ENCODE peak calls at places on chromosomes 6 and 20, in four cellular contexts. G, Y, S and H are unnamed samples.
A peak's percentile ranks its signal among the peaks of the same experiment; 100 is the strongest.

GRCh38 chr6:3646616-3647362 is 104.7 kb downstream of the PXDC1 start:
- DNase-seq in G (no peak), Y (no peak), S (no peak), H (no peak)

GRCh38 chr6:113629940-113630339 is 227.2 kb upstream of the MARCKS start:
- DNase-seq in G (no peak), Y (no peak), S (no peak), H (no peak)

GRCh38 chr6:21536280-21536766 is 57.2 kb upstream of the SOX4 start:
- DNase-seq in G (no peak), Y (no peak), S (no peak), H (peak; percentile 25)

GRCh38 chr6:72422126-72422680 is 199.7 kb upstream of the KCNQ5 start:
- DNase-seq in G (peak; percentile 53), Y (no peak), S (no peak), H (peak; percentile 1)

GRCh38 chr20:56631318-56631989 is 2.3 kb downstream of the TFAP2C start:
- DNase-seq in G (no peak), Y (no peak), S (no peak), H (peak; percentile 30)

GRCh38 chr6:134288538-134289203 is 29.2 kb downstream of the SGK1 start:
- DNase-seq in G (peak; percentile 94), Y (no peak), S (no peak), H (no peak)

GRCh38 chr6:8108031-8108660 is 5.8 kb upstream of the EEF1E1 start:
- DNase-seq in G (peak; percentile 99), Y (no peak), S (no peak), H (peak; percentile 15)

GRCh38 chr6:89044988-89045387 is 35.6 kb upstream of the PNRC1 start:
- DNase-seq in G (no peak), Y (no peak), S (no peak), H (peak; percentile 28)

GRCh38 chr6:73027691-73028090 is 197.6 kb downstream of the KHDC1L start:
- DNase-seq in G (no peak), Y (no peak), S (no peak), H (no peak)

GRCh38 chr20:47980336-47981177 is 195.3 kb upstream of the SULF2 start:
- DNase-seq in G (no peak), Y (no peak), S (no peak), H (no peak)

GRCh38 chr6:25703005-25703404 is 51.0 kb downstream of the SCGN start:
- DNase-seq in G (no peak), Y (no peak), S (no peak), H (no peak)

GRCh38 chr6:27752038-27752885 is 159.9 kb downstream of the OR2B2 start:
- DNase-seq in G (peak; percentile 76), Y (no peak), S (peak; percentile 67), H (peak; percentile 90)

GRCh38 chr6:24882835-24883555 is 52.8 kb downstream of the RIPOR2 start:
- DNase-seq in G (no peak), Y (no peak), S (no peak), H (no peak)

GRCh38 chr20:48574383-48574782 is 253.4 kb downstream of the PREX1 start:
- DNase-seq in G (no peak), Y (no peak), S (peak; percentile 70), H (peak; percentile 84)

GRCh38 chr20:31857861-31858835 is 12.2 kb downstream of the DUSP15 start:
- DNase-seq in G (no peak), Y (no peak), S (no peak), H (no peak)

GRCh38 chr6:11089695-11090094 is 3.9 kb upstream of the SMIM13 start:
- DNase-seq in G (no peak), Y (no peak), S (no peak), H (no peak)

GRCh38 chr6:11080296-11080695 is 13.3 kb upstream of the SMIM13 start:
- DNase-seq in G (no peak), Y (no peak), S (no peak), H (no peak)

GRCh38 chr6:11083956-11084355 is 9.7 kb upstream of the SMIM13 start:
- DNase-seq in G (no peak), Y (no peak), S (no peak), H (no peak)

GRCh38 chr6:11083491-11083890 is 10.1 kb upstream of the SMIM13 start:
- DNase-seq in G (peak; percentile 89), Y (no peak), S (no peak), H (no peak)

DNA sequence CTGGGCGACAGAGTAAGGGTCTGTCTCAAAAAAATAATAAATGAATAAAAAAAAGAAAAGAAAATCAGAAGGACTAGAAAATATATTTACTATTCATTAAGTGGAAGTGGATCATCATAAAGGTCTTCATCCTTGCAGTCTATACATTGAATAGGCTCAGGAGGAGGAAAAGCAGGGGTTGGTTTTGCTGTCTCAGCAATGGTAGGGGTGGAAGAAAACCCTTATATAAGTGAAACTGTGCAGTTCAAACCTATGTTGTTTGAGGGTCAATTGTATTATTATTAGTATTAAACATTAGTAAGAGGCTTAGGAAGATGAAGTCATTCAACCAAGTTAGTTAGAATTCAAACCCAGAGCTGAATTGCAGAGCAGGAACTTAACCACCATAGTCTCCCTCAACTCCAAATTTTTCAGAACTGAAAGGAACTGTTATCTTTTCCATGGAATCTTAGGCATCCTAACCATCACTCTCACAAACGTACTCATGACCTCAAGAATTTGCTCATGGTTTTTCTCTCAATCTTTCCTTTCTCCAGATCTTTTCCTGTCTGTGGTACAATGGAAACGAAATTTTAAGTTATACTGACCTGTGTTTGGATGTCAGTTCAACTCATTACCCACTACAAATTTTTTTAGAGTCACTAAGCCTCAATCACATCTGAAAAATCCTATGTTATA is 7.7 kb upstream of the SMIM13 start:
- DNase-seq in G (peak; percentile 79), Y (no peak), S (no peak), H (peak; percentile 31)
- H2BK5ac ChIP-seq in G (peak overlapping the region; percentile 77), Y (no peak overlapping the region), S (no peak overlapping the region), H (no peak overlapping the region)

GRCh38 chr6:159062965-159063364 is 18.2 kb upstream of the TAGAP start:
- DNase-seq in G (no peak), Y (no peak), S (no peak), H (no peak)

GRCh38 chr6:159061146-159061545 is 16.4 kb upstream of the TAGAP start:
- DNase-seq in G (no peak), Y (no peak), S (no peak), H (no peak)

GRCh38 chr6:159063549-159063948 is 18.8 kb upstream of the TAGAP start:
- DNase-seq in G (no peak), Y (no peak), S (no peak), H (no peak)

GRCh38 chr6:159061805-159062563 is 17.2 kb upstream of the TAGAP start:
- DNase-seq in G (no peak), Y (no peak), S (no peak), H (no peak)

DNA sequence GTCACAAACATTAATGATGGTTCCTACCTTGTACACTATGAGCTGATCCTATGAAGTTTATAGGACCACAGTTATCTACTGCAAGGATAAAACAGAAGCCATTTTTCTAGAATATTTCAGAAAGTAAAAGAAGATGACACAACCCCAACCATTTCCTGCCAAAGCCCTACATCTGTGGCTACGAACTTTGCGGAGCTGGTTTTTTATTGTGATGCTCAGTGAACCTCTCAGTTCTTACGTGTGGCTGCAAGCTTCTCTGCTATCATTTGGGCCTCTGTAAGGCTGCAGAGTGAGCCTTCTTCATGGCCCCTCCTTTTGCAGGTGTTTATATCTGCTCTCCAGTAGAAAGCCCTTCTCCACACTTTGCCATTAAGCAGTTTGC is 17.8 kb upstream of the TAGAP start:
- DNase-seq in G (no peak), Y (no peak), S (no peak), H (no peak)
- H3K56ac ChIP-seq in G (no peak overlapping the region), Y (no peak overlapping the region), S (no peak overlapping the region), H (no peak overlapping the region)

DNA sequence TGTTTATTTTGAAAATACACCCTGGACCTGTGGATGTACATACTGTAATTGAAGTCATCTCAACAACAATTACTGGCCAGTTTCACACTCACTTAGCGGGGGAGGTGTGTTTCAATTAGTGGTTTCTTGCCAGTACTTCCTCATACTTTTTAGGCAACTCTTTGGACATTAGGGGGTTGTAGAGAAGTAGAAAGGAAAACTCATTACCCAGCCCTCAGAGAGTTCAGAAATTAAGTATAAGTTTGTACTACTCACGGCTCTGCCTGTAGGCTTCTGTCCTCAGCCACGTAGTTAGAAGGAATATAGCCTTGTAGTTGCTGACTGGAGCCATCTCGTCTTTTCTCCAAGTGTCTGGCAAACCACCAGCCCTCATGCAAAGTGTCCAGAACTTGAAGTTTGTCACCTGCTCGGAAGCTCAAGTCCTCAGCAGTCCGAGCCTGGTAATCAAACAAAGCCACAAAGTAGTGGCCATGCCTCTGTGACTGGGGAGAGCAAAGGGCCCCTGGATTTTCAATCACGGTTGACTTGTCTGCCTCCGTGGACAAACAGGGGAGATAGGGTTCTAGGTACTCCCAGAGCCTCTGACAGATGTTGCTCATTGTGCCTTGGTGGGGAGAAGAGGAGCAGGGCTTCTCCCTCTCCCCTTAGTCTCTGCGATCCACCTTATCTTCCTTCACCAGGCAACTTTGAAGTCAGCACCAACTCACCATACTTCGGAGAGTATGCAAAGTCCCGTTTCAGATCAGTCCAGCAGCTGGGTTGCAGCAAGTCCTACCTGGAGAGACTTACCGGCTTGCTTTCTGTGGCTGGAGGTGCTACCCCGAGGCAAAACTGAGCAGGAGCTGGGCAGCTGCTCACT is 749 bp downstream of the FRK start:
- DNase-seq in G (no peak), Y (no peak), S (no peak), H (no peak)
- H2BK5ac ChIP-seq in G (no peak overlapping the region), Y (no peak overlapping the region), S (no peak overlapping the region), H (no peak overlapping the region)

GRCh38 chr6:158168054-158168303 is at the start of gene SERAC1:
- DNase-seq in G (no peak), Y (no peak), S (no peak), H (no peak)
- H3K56ac ChIP-seq in G (peak within 1 kb of the TSS; percentile 73), Y (peak within 1 kb of the TSS; percentile 85), S (no peak within 1 kb of the TSS), H (peak within 1 kb of the TSS; percentile 87)

GRCh38 chr6:169429001-169429400 is 175.4 kb upstream of the THBS2 start:
- DNase-seq in G (no peak), Y (no peak), S (no peak), H (no peak)
- H2BK5ac ChIP-seq in G (no peak overlapping the region), Y (no peak overlapping the region), S (no peak overlapping the region), H (no peak overlapping the region)

DNA sequence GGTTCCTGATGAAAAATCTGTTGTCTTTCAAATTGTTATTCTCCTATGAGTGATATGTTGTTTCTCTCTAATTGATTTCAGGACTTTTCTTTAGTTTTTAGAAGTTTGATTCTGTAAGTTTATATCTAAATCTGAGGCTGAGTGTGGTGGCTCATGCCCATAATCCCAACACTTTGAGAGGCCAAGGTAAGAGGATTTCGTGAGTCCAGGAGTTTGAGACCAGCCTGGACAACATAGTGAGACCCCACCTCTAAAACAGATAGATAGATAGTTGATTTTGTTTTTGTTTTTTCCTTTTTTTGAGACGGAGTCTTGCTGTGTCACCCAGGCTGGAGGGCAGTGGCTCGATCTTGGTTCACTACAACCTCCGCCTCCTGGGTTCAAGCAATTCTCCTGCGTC is 64.6 kb downstream of the PTPRA start:
- DNase-seq in G (no peak), Y (no peak), S (no peak), H (no peak)
- H3K56ac ChIP-seq in G (no peak overlapping the region), Y (no peak overlapping the region), S (no peak overlapping the region), H (no peak overlapping the region)

GRCh38 chr6:53216301-53216700 is 67.7 kb upstream of the GCM1 start:
- DNase-seq in G (no peak), Y (no peak), S (no peak), H (no peak)
- H2BK5ac ChIP-seq in G (no peak overlapping the region), Y (no peak overlapping the region), S (no peak overlapping the region), H (no peak overlapping the region)

DNA sequence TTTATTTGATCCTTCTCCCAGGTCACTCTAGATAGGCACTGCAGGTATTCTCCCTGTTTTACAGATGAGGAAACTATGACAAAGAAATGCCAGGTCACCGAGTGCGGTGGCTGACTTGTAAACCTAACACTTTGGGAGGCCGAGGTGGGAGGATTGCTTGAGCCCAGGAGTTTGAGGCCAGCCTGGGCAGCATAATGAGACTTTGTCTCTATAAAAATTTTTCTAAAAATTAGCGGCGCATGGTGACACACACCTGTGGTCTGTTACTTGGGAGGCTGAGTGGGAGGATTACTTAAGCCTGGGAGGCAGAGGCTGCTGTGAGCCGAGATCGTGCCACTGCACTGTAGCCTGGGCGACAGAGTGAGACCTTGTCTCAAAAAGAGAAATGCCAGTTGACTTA is 5.1 kb downstream of the RALGAPB start:
- DNase-seq in G (no peak), Y (no peak), S (no peak), H (no peak)
- H3K56ac ChIP-seq in G (no peak overlapping the region), Y (no peak overlapping the region), S (no peak overlapping the region), H (no peak overlapping the region)